ENCODE peak calls at places on chromosomes 6 and 20, in ten cellular contexts. H is HT-29; Z is GM04504; T is H7; R is hepatic stellate cell; X is activated T-helper 1 cell treated with anti-CD3 and anti-CD28 coated beads, Interleukin-12 subunit alpha, Interleukin-12 subunit beta, Interleukin-2, Interleukin-4 antibody, amounts not matched to agents 30 ng/mL and 10 ng/mL and 1 ng/mL, durations not matched to agents 14 hours and 24 hours and 36 hours; Q is progenitor cell of endocrine pancreas; Y is lower lobe of right lung; O is psoas muscle; S is upper lobe of right lung. P is an unnamed sample.

GRCh38 chr6:1780468-1780867 is 170.8 kb downstream of the FOXC1 start:
- DNase-seq in H (no peak), Z (no peak), T (no peak), R (no peak), X (no peak), Q (no peak), Y (no peak), O (no peak), S (no peak), P (no peak)

GRCh38 chr6:116535109-116535508 is 10.4 kb downstream of the TRAPPC3L start:
- DNase-seq in H (no peak), Z (no peak), T (no peak), R (no peak), X (no peak), Q (no peak), Y (no peak), O (no peak), S (no peak), P (peak)

GRCh38 chr6:132611616-132612015 is 12.5 kb downstream of the TAAR2 start:
- DNase-seq in H (no peak), Z (no peak), T (no peak), R (no peak), X (no peak), Q (no peak), Y (no peak), O (no peak), S (no peak), P (no peak)

GRCh38 chr6:125415921-125416320 is 114.2 kb upstream of the HDDC2 start:
- DNase-seq in H (no peak), Z (no peak), T (no peak), R (no peak), X (no peak), Q (no peak), Y (no peak), O (no peak), S (no peak), P (no peak)

GRCh38 chr6:161498359-161498758 is 224.5 kb upstream of the AGPAT4 start:
- DNase-seq in H (peak), Z (no peak), T (peak), R (no peak), X (no peak), Q (no peak), Y (no peak), O (peak), S (no peak), P (no peak)

GRCh38 chr6:150588862-150589499 is 10.7 kb upstream of the PLEKHG1 start:
- DNase-seq in H (no peak), Z (no peak), T (no peak), R (no peak), X (no peak), Q (no peak), Y (no peak), O (no peak), S (no peak), P (no peak)

GRCh38 chr20:62477669-62478450 is 2.1 kb upstream of the GATA5 start:
- DNase-seq in H (peak), Z (no peak), T (peak), R (no peak), X (no peak), Q (no peak), Y (no peak), O (no peak), S (no peak), P (no peak)

GRCh38 chr6:12304487-12304886 is 14.3 kb downstream of the EDN1 start:
- DNase-seq in H (no peak), Z (no peak), T (no peak), R (no peak), X (no peak), Q (no peak), Y (no peak), O (no peak), S (no peak), P (no peak)

GRCh38 chr6:12371641-12372146 is 81.5 kb downstream of the EDN1 start:
- DNase-seq in H (peak), Z (no peak), T (no peak), R (no peak), X (no peak), Q (no peak), Y (no peak), O (no peak), S (no peak), P (peak)

GRCh38 chr6:21438237-21438985 is 155.1 kb upstream of the SOX4 start:
- DNase-seq in H (no peak), Z (no peak), T (no peak), R (no peak), X (peak), Q (no peak), Y (no peak), O (no peak), S (no peak), P (no peak)

GRCh38 chr6:23006656-23007055 is 437.3 kb downstream of the HDGFL1 start:
- DNase-seq in H (no peak), Z (no peak), T (no peak), R (no peak), X (no peak), Q (no peak), Y (no peak), O (no peak), S (no peak), P (no peak)

GRCh38 chr6:118710616-118711015 is 59.2 kb upstream of the CEP85L start:
- DNase-seq in H (no peak), Z (no peak), T (no peak), R (no peak), X (no peak), Q (no peak), Y (no peak), O (no peak), S (no peak), P (no peak)

GRCh38 chr6:169795196-169795595 is 43.8 kb downstream of the ERMARD start:
- DNase-seq in H (no peak), Z (no peak), T (no peak), R (no peak), X (no peak), Q (no peak), Y (no peak), O (no peak), S (no peak), P (no peak)

GRCh38 chr6:34280216-34280615 is 31.4 kb upstream of the SMIM29 start:
- DNase-seq in H (no peak), Z (no peak), T (no peak), R (no peak), X (no peak), Q (no peak), Y (no peak), O (no peak), S (no peak), P (no peak)

GRCh38 chr20:51128198-51128597 is 105.3 kb upstream of the KCNG1 start:
- DNase-seq in H (no peak), Z (peak), T (no peak), R (peak), X (no peak), Q (no peak), Y (no peak), O (no peak), S (no peak), P (peak)

GRCh38 chr6:110475255-110475654 is 1.2 kb downstream of the SLC22A16 start:
- DNase-seq in H (no peak), Z (no peak), T (no peak), R (no peak), X (no peak), Q (no peak), Y (peak), O (no peak), S (no peak), P (no peak)

GRCh38 chr6:89268776-89269175 is 46.3 kb downstream of the GABRR2 start:
- DNase-seq in H (no peak), Z (no peak), T (no peak), R (peak), X (no peak), Q (no peak), Y (no peak), O (no peak), S (no peak), P (peak)

GRCh38 chr6:92504509-92504908 is 914.9 kb downstream of the EPHA7 start:
- DNase-seq in H (no peak), Z (no peak), T (no peak), R (no peak), X (no peak), Q (no peak), Y (no peak), O (no peak), S (no peak), P (no peak)

GRCh38 chr6:79782775-79783174 is 151.6 kb downstream of the SH3BGRL2 start:
- DNase-seq in H (no peak), Z (no peak), T (no peak), R (no peak), X (no peak), Q (no peak), Y (no peak), O (no peak), S (no peak), P (no peak)

GRCh38 chr6:119879731-119880130 is 530.2 kb upstream of the MAN1A1 start:
- DNase-seq in H (no peak), Z (no peak), T (no peak), R (no peak), X (no peak), Q (no peak), Y (no peak), O (no peak), S (no peak), P (no peak)

GRCh38 chr6:153537422-153537821 is 406.3 kb upstream of the RGS17 start:
- DNase-seq in H (no peak), Z (peak), T (no peak), R (no peak), X (no peak), Q (no peak), Y (no peak), O (no peak), S (no peak), P (no peak)

GRCh38 chr20:62670998-62671397 is 28.7 kb downstream of the SLCO4A1 start:
- DNase-seq in H (no peak), Z (no peak), T (no peak), R (no peak), X (no peak), Q (no peak), Y (no peak), O (no peak), S (no peak), P (no peak)

GRCh38 chr6:158569036-158569435 is 9.1 kb downstream of the TMEM181 start:
- DNase-seq in H (no peak), Z (no peak), T (no peak), R (no peak), X (no peak), Q (no peak), Y (no peak), O (no peak), S (no peak), P (no peak)

GRCh38 chr20:12638633-12639360 is 370.0 kb upstream of the SPTLC3 start:
- DNase-seq in H (no peak), Z (no peak), T (no peak), R (no peak), X (no peak), Q (no peak), Y (no peak), O (no peak), S (no peak), P (no peak)

GRCh38 chr20:9269280-9269971 is 200.5 kb downstream of the PLCB4 start:
- DNase-seq in H (no peak), Z (no peak), T (no peak), R (no peak), X (no peak), Q (no peak), Y (no peak), O (no peak), S (no peak), P (peak)

GRCh38 chr6:142926494-142927273 is 18.3 kb downstream of the HIVEP2 start:
- DNase-seq in H (peak), Z (peak), T (peak), R (peak), X (peak), Q (peak), Y (peak), O (peak), S (peak), P (peak)

GRCh38 chr20:24918579-24919566 is 30.2 kb upstream of the CST7 start:
- DNase-seq in H (no peak), Z (no peak), T (peak), R (no peak), X (no peak), Q (no peak), Y (no peak), O (no peak), S (peak), P (no peak)

GRCh38 chr6:7727951-7728854 is 2.3 kb downstream of the BMP6 start:
- DNase-seq in H (no peak), Z (no peak), T (peak), R (peak), X (no peak), Q (peak), Y (peak), O (peak), S (peak), P (no peak)

GRCh38 chr6:125791151-125791819 is 525 bp downstream of the NCOA7 start:
- DNase-seq in H (peak), Z (no peak), T (peak), R (peak), X (peak), Q (no peak), Y (peak), O (no peak), S (no peak), P (peak)

GRCh38 chr20:37239026-37239451 is 22.6 kb downstream of the GHRH start:
- DNase-seq in H (no peak), Z (no peak), T (no peak), R (no peak), X (no peak), Q (no peak), Y (no peak), O (no peak), S (no peak), P (no peak)

GRCh38 chr6:71886184-71887005 is at the start of gene RIMS1:
- DNase-seq in H (no peak), Z (no peak), T (peak), R (peak), X (no peak), Q (peak), Y (no peak), O (peak), S (peak), P (peak)

GRCh38 chr6:25132934-25133333 is 146.2 kb upstream of the CARMIL1 start:
- DNase-seq in H (no peak), Z (no peak), T (no peak), R (no peak), X (no peak), Q (no peak), Y (no peak), O (no peak), S (no peak), P (no peak)

GRCh38 chr6:139523986-139524385 is 149.5 kb upstream of the CITED2 start:
- DNase-seq in H (no peak), Z (no peak), T (no peak), R (no peak), X (no peak), Q (no peak), Y (no peak), O (no peak), S (no peak), P (no peak)

GRCh38 chr6:7960848-7961247 is 50.3 kb upstream of the TXNDC5 start:
- DNase-seq in H (no peak), Z (no peak), T (no peak), R (no peak), X (no peak), Q (no peak), Y (no peak), O (no peak), S (no peak), P (no peak)

GRCh38 chr6:5403619-5404018 is 142.3 kb downstream of the FARS2 start:
- DNase-seq in H (no peak), Z (no peak), T (no peak), R (no peak), X (no peak), Q (no peak), Y (no peak), O (no peak), S (no peak), P (peak)

P was measured in HFFc6.